ENCODE peak calls at places on chromosomes 2 and 18, in seven cellular contexts. N is K562; J is fibroblast of lung; I is adrenal gland; Q is effector memory CD4-positive, alpha-beta T cell; H is vagina; M is transverse colon. X is an unnamed sample.

GRCh38 chr2:226337941-226338605 is 461.5 kb downstream of the IRS1 start:
- DNase-seq in N (no peak), J (peak; percentile 83), I (no peak), Q (no peak), H (no peak), M (no peak), X (no peak)

GRCh38 chr18:60870261-60870966 is 462.8 kb upstream of the CDH20 start:
- DNase-seq in N (no peak), J (no peak), I (no peak), Q (no peak), H (no peak), M (no peak), X (no peak)

GRCh38 chr2:206392118-206392517 is 51.2 kb upstream of the ADAM23 start:
- DNase-seq in N (peak; percentile 21), J (peak; percentile 56), I (peak; percentile 51), Q (no peak), H (no peak), M (no peak), X (no peak)

GRCh38 chr18:55778731-55779460 is 190.9 kb upstream of the TCF4 start:
- DNase-seq in N (no peak), J (no peak), I (no peak), Q (no peak), H (no peak), M (no peak), X (no peak)

GRCh38 chr2:174331731-174332606 is 2.8 kb upstream of the SP9 start:
- DNase-seq in N (no peak), J (no peak), I (no peak), Q (no peak), H (no peak), M (no peak), X (no peak)

GRCh38 chr2:44578401-44579135 is 216.8 kb downstream of the CAMKMT start:
- DNase-seq in N (no peak), J (peak; percentile 87), I (no peak), Q (no peak), H (no peak), M (no peak), X (no peak)

GRCh38 chr2:151363709-151364108 is 6.3 kb downstream of the TNFAIP6 start:
- DNase-seq in N (no peak), J (peak; percentile 58), I (no peak), Q (no peak), H (no peak), M (no peak), X (no peak)

GRCh38 chr2:134721596-134721995 is 2.8 kb upstream of the TMEM163 start:
- DNase-seq in N (no peak), J (no peak), I (no peak), Q (no peak), H (no peak), M (no peak), X (no peak)

GRCh38 chr2:7516447-7517121 is 599.4 kb downstream of the RNF144A start:
- DNase-seq in N (no peak), J (no peak), I (no peak), Q (no peak), H (no peak), M (no peak), X (no peak)

GRCh38 chr2:15734871-15735737 is 143.4 kb downstream of the DDX1 start:
- DNase-seq in N (no peak), J (no peak), I (no peak), Q (no peak), H (no peak), M (no peak), X (no peak)

GRCh38 chr18:25350561-25351201 is 1.3 kb downstream of the ZNF521 start:
- DNase-seq in N (no peak), J (peak; percentile 61), I (peak; percentile 61), Q (no peak), H (no peak), M (peak; percentile 12), X (peak; percentile 23)

GRCh38 chr18:54444309-54444914 is 86.7 kb downstream of the C18orf54 start:
- DNase-seq in N (peak; percentile 27), J (peak; percentile 67), I (peak; percentile 30), Q (no peak), H (no peak), M (peak; percentile 78), X (peak; percentile 31)

GRCh38 chr2:176148758-176149483 is 2.4 kb upstream of the HOXD4 start:
- DNase-seq in N (no peak), J (no peak), I (no peak), Q (no peak), H (no peak), M (no peak), X (no peak)

GRCh38 chr2:98805412-98806265 is 74.7 kb upstream of the MGAT4A start:
- DNase-seq in N (no peak), J (peak; percentile 51), I (no peak), Q (no peak), H (no peak), M (no peak), X (no peak)

GRCh38 chr18:58915006-58915799 is 50.5 kb downstream of the ZNF532 start:
- DNase-seq in N (no peak), J (no peak), I (no peak), Q (no peak), H (no peak), M (no peak), X (no peak)
- H3K27ac ChIP-seq in N (no peak overlapping the region), J (no peak overlapping the region), I (no peak overlapping the region), Q (no peak overlapping the region), H (peak overlapping the region; percentile 62), M (no peak overlapping the region), X (no peak overlapping the region)

DNA sequence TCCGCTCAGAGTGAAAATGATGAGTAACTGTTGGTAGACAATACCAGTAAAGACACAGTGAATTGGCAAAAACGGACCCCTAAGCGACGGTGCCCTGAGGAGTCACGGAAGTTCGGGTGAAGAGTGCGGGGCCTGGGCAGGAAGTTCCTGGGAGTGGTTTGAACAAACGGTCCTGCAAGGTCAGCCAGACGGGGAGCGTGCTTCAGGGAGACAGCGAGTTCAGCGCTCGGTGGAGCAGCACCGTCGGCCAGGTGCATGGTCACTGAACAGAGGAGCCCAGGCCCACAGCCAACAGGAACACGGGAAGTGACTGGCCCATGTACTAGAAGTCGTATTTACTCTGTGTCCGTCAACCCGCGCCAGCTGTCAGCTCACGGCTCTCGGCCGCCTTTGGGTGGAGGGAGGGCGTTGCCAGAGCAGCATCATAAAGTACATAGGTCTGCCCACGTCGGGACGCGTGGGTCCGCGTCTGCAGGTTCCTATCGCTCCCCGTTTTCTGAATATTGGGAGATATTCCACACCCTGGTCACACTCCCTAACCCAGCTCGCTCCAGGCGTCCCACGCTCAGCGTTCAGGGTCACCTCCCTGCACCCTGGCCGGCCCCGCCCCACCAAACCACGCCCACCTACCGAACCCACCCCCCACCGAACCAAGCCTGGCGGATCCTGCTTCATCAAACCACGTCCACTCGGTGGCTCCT is 75.6 kb upstream of the UXS1 start:
- DNase-seq in N (peak; percentile 54), J (no peak), I (no peak), Q (no peak), H (no peak), M (peak; percentile 72), X (no peak)
- H3K4me3 ChIP-seq in N (peak overlapping the region; percentile 21), J (peak overlapping the region; percentile 4), I (no peak overlapping the region), Q (peak overlapping the region; percentile 65), H (peak overlapping the region; percentile 40), M (peak overlapping the region; percentile 1), X (peak overlapping the region; percentile 56)

GRCh38 chr2:235052514-235053354 is 100.9 kb downstream of the SH3BP4 start:
- DNase-seq in N (no peak), J (no peak), I (no peak), Q (no peak), H (no peak), M (peak; percentile 30), X (no peak)

GRCh38 chr2:235051436-235052260 is 99.8 kb downstream of the SH3BP4 start:
- DNase-seq in N (no peak), J (no peak), I (no peak), Q (no peak), H (no peak), M (no peak), X (no peak)

GRCh38 chr2:235054919-235055318 is 103.1 kb downstream of the SH3BP4 start:
- DNase-seq in N (no peak), J (no peak), I (no peak), Q (no peak), H (no peak), M (no peak), X (no peak)

GRCh38 chr2:235054497-235054896 is 102.7 kb downstream of the SH3BP4 start:
- DNase-seq in N (no peak), J (no peak), I (no peak), Q (no peak), H (no peak), M (no peak), X (no peak)

DNA sequence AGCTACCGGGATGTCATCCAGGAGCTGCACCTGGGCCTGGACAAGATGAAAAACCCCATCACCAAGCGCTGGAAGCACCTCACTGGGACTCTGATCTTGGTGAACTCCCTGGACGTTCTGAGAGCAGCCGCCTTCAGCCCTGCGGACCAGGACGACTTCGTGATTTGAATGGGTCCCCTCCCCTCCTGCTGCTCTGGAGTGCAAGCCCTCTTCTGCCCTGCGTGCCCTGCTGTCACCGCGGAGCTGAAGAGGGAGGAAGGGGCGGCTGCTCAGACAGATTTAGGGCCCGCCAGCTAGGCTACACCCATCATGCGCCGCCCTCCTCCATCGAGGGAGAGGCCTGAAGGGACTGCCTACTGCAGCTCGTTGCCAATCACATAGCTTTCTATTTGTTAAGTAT is 101.8 kb downstream of the SH3BP4 start:
- DNase-seq in N (no peak), J (no peak), I (no peak), Q (no peak), H (no peak), M (no peak), X (no peak)
- H3K36me3 ChIP-seq in N (no peaks in the 10 kb centered on the region), J (peaks cover 32% of the 10 kb centered on the region), I (peaks cover 13% of the 10 kb centered on the region), Q (no peaks in the 10 kb centered on the region), H (no peaks in the 10 kb centered on the region), M (no peaks in the 10 kb centered on the region), X (no peaks in the 10 kb centered on the region)

GRCh38 chr2:195709901-195710300 is 52.9 kb downstream of the SLC39A10 start:
- DNase-seq in N (no peak), J (no peak), I (no peak), Q (no peak), H (no peak), M (no peak), X (no peak)
- H3K27ac ChIP-seq in N (no peak overlapping the region), J (peak overlapping the region; percentile 69), I (no peak overlapping the region), Q (no peak overlapping the region), H (no peak overlapping the region), M (no peak overlapping the region), X (no peak overlapping the region)